ENCODE peak calls at places on chromosomes 13 and 19, in seven cellular contexts. C is spleen, T is tibial nerve, R is mammary epithelial cell, L is vagina, I is fibroblast of the aortic adventitia, Z is GM12864. J is an unnamed sample.
A peak's percentile ranks its signal among the peaks of the same experiment; 100 is the strongest.

GRCh38 chr19:41951686-41952172 is 7.4 kb downstream of the RABAC1 start:
- DNase-seq in R (peak; percentile 48), Z (peak; percentile 52), I (peak; percentile 75), L (no peak), C (peak; percentile 94), T (peak; percentile 73), J (peak; percentile 56)

GRCh38 chr13:98539655-98540054 is 37.3 kb downstream of the STK24 start:
- DNase-seq in L (no peak), I (no peak), C (no peak), Z (no peak), R (no peak), T (no peak), J (peak; percentile 44)

GRCh38 chr13:95643814-95644598 is 500 bp downstream of the DZIP1 start:
- DNase-seq in T (no peak), Z (no peak), R (peak; percentile 62), I (peak; percentile 49), L (no peak), C (peak; percentile 78), J (peak; percentile 24)

GRCh38 chr13:25187596-25187995 is 15.5 kb upstream of the AMER2 start:
- DNase-seq in R (no peak), I (no peak), T (no peak), L (no peak), C (no peak), Z (no peak), J (no peak)

GRCh38 chr13:26920614-26921355 is 160.2 kb upstream of the GPR12 start:
- DNase-seq in C (no peak), R (no peak), L (no peak), I (no peak), T (no peak), Z (no peak), J (no peak)

GRCh38 chr13:30766957-30767603 is 31.7 kb downstream of the ALOX5AP start:
- DNase-seq in T (no peak), I (no peak), Z (peak; percentile 21), R (no peak), C (no peak), L (no peak), J (no peak)

GRCh38 chr19:49667473-49667872 is 1.7 kb downstream of the BCL2L12 start:
- DNase-seq in R (no peak), T (no peak), Z (no peak), C (no peak), I (no peak), L (no peak), J (no peak)

GRCh38 chr19:35353635-35354034 is 4.6 kb upstream of the FFAR3 start:
- DNase-seq in R (no peak), Z (no peak), I (no peak), T (no peak), L (no peak), C (peak; percentile 54), J (no peak)

GRCh38 chr19:47573076-47574026 is at the start of gene ZNF541:
- DNase-seq in T (peak; percentile 41), Z (no peak), L (no peak), I (peak; percentile 35), R (no peak), C (peak; percentile 85), J (no peak)

GRCh38 chr19:48500830-48501445 is 10.7 kb downstream of the LMTK3 start:
- DNase-seq in Z (no peak), T (no peak), I (no peak), R (no peak), L (no peak), C (no peak), J (no peak)

GRCh38 chr19:57886046-57886445 is 2.8 kb downstream of the ZNF814 start:
- DNase-seq in L (no peak), T (no peak), C (no peak), I (no peak), Z (no peak), R (no peak), J (no peak)

GRCh38 chr19:12126707-12127106 is 13.4 kb downstream of the ZNF20 start:
- DNase-seq in I (peak; percentile 13), T (no peak), R (no peak), Z (no peak), L (no peak), C (no peak), J (no peak)

GRCh38 chr13:94332360-94333040 is 147.0 kb downstream of the DCT start:
- DNase-seq in Z (no peak), I (no peak), L (no peak), R (no peak), C (no peak), T (no peak), J (no peak)

GRCh38 chr19:2308114-2308556 is at the start of gene LINGO3:
- DNase-seq in L (no peak), T (no peak), Z (no peak), C (no peak), I (no peak), R (no peak), J (no peak)

GRCh38 chr19:18520848-18521691 is 800 bp downstream of the ELL start:
- DNase-seq in C (peak; percentile 93), T (peak; percentile 62), I (no peak), Z (peak; percentile 47), L (no peak), R (no peak), J (no peak)

GRCh38 chr19:3721900-3722442 is 13.8 kb downstream of the TJP3 start:
- DNase-seq in I (no peak), C (no peak), R (no peak), T (no peak), L (no peak), Z (no peak), J (no peak)

GRCh38 chr19:44752816-44753618 is 4.5 kb downstream of the BCL3 start:
- DNase-seq in I (peak; percentile 97), L (no peak), Z (peak; percentile 93), T (peak; percentile 80), C (peak; percentile 99), R (peak; percentile 94), J (peak; percentile 86)

GRCh38 chr19:45739498-45740439 is 6.5 kb downstream of the MEIOSIN start:
- DNase-seq in R (no peak), C (no peak), I (no peak), T (no peak), L (no peak), Z (no peak), J (no peak)

GRCh38 chr19:15300533-15301194 is 31.7 kb downstream of the BRD4 start:
- DNase-seq in L (no peak), C (no peak), Z (no peak), I (peak; percentile 86), R (no peak), T (no peak), J (peak; percentile 76)

GRCh38 chr13:113657851-113658741 is at the start of gene ATP4B:
- DNase-seq in T (no peak), C (peak; percentile 61), L (no peak), I (no peak), R (no peak), Z (no peak), J (no peak)

GRCh38 chr19:45630463-45630862 is 8.7 kb downstream of the EML2 start:
- DNase-seq in Z (no peak), T (no peak), C (no peak), L (no peak), R (peak; percentile 97), I (peak; percentile 95), J (peak; percentile 97)

GRCh38 chr19:51020988-51021651 is 1.6 kb upstream of the KLK10 start:
- DNase-seq in C (no peak), Z (no peak), T (peak; percentile 40), L (no peak), I (peak; percentile 63), R (peak; percentile 76), J (peak; percentile 51)
- TF ChIP-seq CTCF in C (no peak), Z (peak; percentile 53), T (peak; percentile 40), L (peak; percentile 53), I (peak; percentile 66), R (peak; percentile 76), J (peak; percentile 76)

GRCh38 chr13:46071590-46072249 is 19.2 kb upstream of the ZC3H13 start:
- DNase-seq in C (no peak), T (no peak), L (no peak), I (no peak), Z (peak; percentile 84), R (no peak), J (no peak)
- TF ChIP-seq CTCF in C (no peak), T (no peak), L (no peak), I (no peak), Z (peak; percentile 62), R (no peak), J (no peak)

DNA sequence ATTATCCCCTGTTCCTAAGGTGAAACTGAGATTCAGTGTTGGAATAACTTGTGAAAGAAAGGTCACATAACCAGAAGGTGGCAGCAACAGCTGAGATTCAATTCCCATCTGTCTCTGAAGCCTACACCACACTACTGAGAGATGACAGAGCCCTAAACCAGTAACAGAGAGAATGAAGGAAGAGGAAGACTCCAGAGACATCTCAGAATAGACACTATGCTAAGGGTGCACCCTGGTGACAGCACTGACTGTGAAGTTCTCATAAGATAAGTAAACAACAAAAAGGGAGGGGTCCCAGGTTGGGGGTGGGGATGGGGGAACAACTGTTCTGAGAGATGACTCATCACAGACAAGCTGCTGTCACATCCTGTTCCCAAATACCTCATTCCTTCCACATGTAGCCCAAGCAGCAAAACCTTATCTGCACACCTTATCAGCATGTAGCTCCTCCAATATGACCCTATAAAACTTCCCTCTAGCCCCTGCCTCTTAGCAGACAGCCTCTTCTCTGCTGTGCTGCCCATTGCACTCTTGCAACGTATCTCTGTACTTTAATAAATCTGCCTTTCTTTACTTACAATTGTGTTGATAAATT is 46.5 kb downstream of the UTP14C start:
- DNase-seq in C (no peak), T (no peak), R (peak; percentile 46), I (peak; percentile 57), L (no peak), Z (no peak), J (peak; percentile 42)
- TF ChIP-seq CTCF in C (no peak), T (no peak), R (peak; percentile 29), I (peak; percentile 30), L (no peak), Z (peak; percentile 4), J (peak; percentile 63)

GRCh38 chr13:66519259-66519658 is 710.9 kb downstream of the PCDH9 start:
- DNase-seq in Z (no peak), T (no peak), C (no peak), L (no peak), I (no peak), R (no peak), J (no peak)
- TF ChIP-seq CTCF in Z (no peak), T (no peak), C (no peak), L (no peak), I (no peak), R (no peak), J (no peak)

J was measured in HFFc6.